ENCODE peak calls at places on chromosome 4, in four cellular contexts. T is AG10803; V is stimulated activated CD4-positive, alpha-beta T cell treated with anti-CD3 and anti-CD28 coated beads, Interleukin-12 subunit alpha, Interleukin-12 subunit beta, amount 100 ng/mL, for 4 hours; Q is HEK293T. G is an unnamed sample.

GRCh38 chr4:70704333-70705145 is 16.2 kb downstream of the UTP3 start:
- DNase-seq in Q (peak; percentile 75), V (peak; percentile 44), T (peak; percentile 61), G (peak; percentile 67)

GRCh38 chr4:139889194-139889762 is 223.7 kb downstream of the MGST2 start:
- DNase-seq in V (no peak), T (no peak), Q (no peak), G (no peak)

GRCh38 chr4:71713611-71714203 is 70.2 kb downstream of the GC start:
- DNase-seq in V (no peak), Q (peak; percentile 13), T (peak; percentile 72), G (peak; percentile 29)

GRCh38 chr4:87559090-87559837 is 30.1 kb upstream of the SPARCL1 start:
- DNase-seq in V (peak; percentile 0), T (no peak), Q (peak; percentile 17), G (peak; percentile 51)

GRCh38 chr4:147052361-147052760 is 106.7 kb upstream of the TTC29 start:
- DNase-seq in T (no peak), V (no peak), Q (no peak), G (no peak)

GRCh38 chr4:4837921-4838601 is 21.4 kb upstream of the MSX1 start:
- DNase-seq in T (no peak), V (no peak), Q (no peak), G (no peak)

GRCh38 chr4:15695240-15695699 is 7.6 kb upstream of the BST1 start:
- DNase-seq in T (peak; percentile 99), Q (no peak), V (no peak), G (peak; percentile 99)

GRCh38 chr4:140884431-140885058 is 128.4 kb upstream of the TBC1D9 start:
- DNase-seq in V (no peak), T (peak; percentile 80), Q (peak; percentile 69), G (peak; percentile 64)

GRCh38 chr4:48195853-48196252 is 61.8 kb upstream of the TXK start:
- DNase-seq in T (no peak), V (no peak), Q (no peak), G (no peak)

GRCh38 chr4:148998719-148999118 is 556.5 kb upstream of the NR3C2 start:
- DNase-seq in V (no peak), Q (peak; percentile 15), T (peak; percentile 19), G (no peak)

GRCh38 chr4:188778880-188779279 is 639.6 kb downstream of the TRIML1 start:
- DNase-seq in V (no peak), T (peak; percentile 37), Q (no peak), G (no peak)

GRCh38 chr4:126028871-126029270 is 714.1 kb downstream of the FAT4 start:
- DNase-seq in V (no peak), T (no peak), Q (no peak), G (no peak)

GRCh38 chr4:144674711-144675110 is 28.8 kb downstream of the HHIP start:
- DNase-seq in Q (no peak), V (no peak), T (no peak), G (no peak)

GRCh38 chr4:88949605-88950004 is 107.4 kb downstream of the FAM13A start:
- DNase-seq in V (no peak), Q (no peak), T (no peak), G (no peak)

GRCh38 chr4:55378617-55379467 is 16.9 kb upstream of the TMEM165 start:
- DNase-seq in Q (no peak), T (peak; percentile 45), V (no peak), G (peak; percentile 79)

GRCh38 chr4:31366041-31366440 is 645.9 kb downstream of the PCDH7 start:
- DNase-seq in T (no peak), V (no peak), Q (no peak), G (no peak)

GRCh38 chr4:154164931-154165839 is 326.4 kb downstream of the DCHS2 start:
- DNase-seq in T (peak; percentile 97), V (no peak), Q (no peak), G (peak; percentile 94)

GRCh38 chr4:108141213-108142045 is 27.3 kb downstream of the LEF1 start:
- DNase-seq in V (no peak), T (peak; percentile 21), Q (no peak), G (no peak)

GRCh38 chr4:139988863-139989765 is 164.9 kb downstream of the MAML3 start:
- DNase-seq in T (peak; percentile 90), Q (no peak), V (peak; percentile 34), G (peak; percentile 94)

GRCh38 chr4:14985161-14985560 is 17.1 kb upstream of the CPEB2 start:
- DNase-seq in Q (no peak), T (no peak), V (no peak), G (no peak)

GRCh38 chr4:181854142-181854541 is 389.1 kb upstream of the TENM3 start:
- DNase-seq in V (no peak), Q (no peak), T (no peak), G (peak; percentile 90)

GRCh38 chr4:165872443-165873297 is at the start of gene TLL1:
- DNase-seq in T (no peak), Q (peak; percentile 34), V (no peak), G (no peak)

GRCh38 chr4:155807021-155807420 is 48.2 kb downstream of the GUCY1B1 start:
- DNase-seq in V (no peak), Q (no peak), T (peak; percentile 93), G (peak; percentile 58)

GRCh38 chr4:173528378-173529321 is 1.4 kb downstream of the HAND2 start:
- DNase-seq in V (no peak), Q (no peak), T (peak; percentile 22), G (no peak)

GRCh38 chr4:25172964-25173917 is 13.0 kb upstream of the SEPSECS start:
- DNase-seq in Q (no peak), V (no peak), T (peak; percentile 99), G (peak; percentile 97)

GRCh38 chr4:8710946-8711345 is 118.4 kb downstream of the CPZ start:
- DNase-seq in V (no peak), T (no peak), Q (no peak), G (no peak)

GRCh38 chr4:55180980-55181379 is 55.6 kb upstream of the KDR start:
- DNase-seq in Q (no peak), V (no peak), T (no peak), G (no peak)

GRCh38 chr4:48275247-48275646 is 5.6 kb upstream of the TEC start:
- DNase-seq in Q (no peak), T (peak; percentile 17), V (no peak), G (peak; percentile 59)

GRCh38 chr4:143700060-143700419 is 435 bp downstream of the FREM3 start:
- DNase-seq in T (peak; percentile 1), Q (no peak), V (no peak), G (no peak)

G was measured in RPMI7951.